ENCODE peak calls at places on chromosome 22, in six cellular contexts. G, T, K, B, V and F are unnamed samples.
A peak's percentile ranks its signal among the peaks of the same experiment; 100 is the strongest.

GRCh38 chr22:37933711-37934376 is 19.6 kb downstream of the C22orf23 start:
- DNase-seq in G (peak; percentile 87), T (peak; percentile 94), K (peak; percentile 28), B (peak; percentile 98), V (peak; percentile 83), F (peak; percentile 92)

GRCh38 chr22:50015451-50016307 is 3.1 kb upstream of the IL17REL start:
- DNase-seq in G (no peak), T (peak; percentile 27), K (no peak), B (peak; percentile 52), V (no peak), F (peak; percentile 29)

GRCh38 chr22:26075233-26075632 is 94.0 kb upstream of the SEZ6L start:
- DNase-seq in G (no peak), T (no peak), K (no peak), B (no peak), V (no peak), F (no peak)

GRCh38 chr22:50622723-50623327 is 5.1 kb downstream of the ARSA start:
- DNase-seq in G (no peak), T (no peak), K (no peak), B (no peak), V (peak; percentile 68), F (no peak)

GRCh38 chr22:22855085-22855484 is 32.5 kb upstream of the IGLL5 start:
- DNase-seq in G (no peak), T (no peak), K (no peak), B (no peak), V (no peak), F (no peak)

GRCh38 chr22:25030636-25031035 is 78.1 kb downstream of the KIAA1671 start:
- DNase-seq in G (no peak), T (no peak), K (no peak), B (no peak), V (no peak), F (no peak)

GRCh38 chr22:49623715-49624114 is 204.0 kb downstream of the BRD1 start:
- DNase-seq in G (no peak), T (no peak), K (no peak), B (no peak), V (no peak), F (no peak)

GRCh38 chr22:29336751-29337490 is 21.4 kb upstream of the RASL10A start:
- DNase-seq in G (no peak), T (no peak), K (no peak), B (no peak), V (no peak), F (no peak)

GRCh38 chr22:25113316-25113721 is 86.3 kb upstream of the CRYBB3 start:
- DNase-seq in G (no peak), T (no peak), K (no peak), B (no peak), V (no peak), F (no peak)

GRCh38 chr22:29320546-29320945 is 5.0 kb upstream of the RASL10A start:
- DNase-seq in G (no peak), T (no peak), K (no peak), B (no peak), V (peak; percentile 50), F (no peak)

GRCh38 chr22:41094036-41094435 is 1.6 kb downstream of the EP300 start:
- DNase-seq in G (peak; percentile 14), T (no peak), K (no peak), B (no peak), V (peak; percentile 31), F (no peak)

GRCh38 chr22:27100789-27101188 is 443.4 kb downstream of the MIAT start:
- DNase-seq in G (no peak), T (no peak), K (no peak), B (peak; percentile 61), V (no peak), F (no peak)

GRCh38 chr22:29062286-29062949 is 787 bp upstream of the C22orf31 start:
- DNase-seq in G (no peak), T (no peak), K (no peak), B (no peak), V (peak; percentile 73), F (no peak)

GRCh38 chr22:38214248-38215056 is 12.7 kb downstream of the MAFF start:
- DNase-seq in G (peak; percentile 92), T (peak; percentile 66), K (no peak), B (peak; percentile 95), V (no peak), F (peak; percentile 72)

GRCh38 chr22:30245985-30246901 is at the start of gene LIF:
- DNase-seq in G (peak; percentile 26), T (peak; percentile 77), K (no peak), B (peak; percentile 75), V (no peak), F (peak; percentile 60)

GRCh38 chr22:29166180-29166579 is 39.5 kb upstream of the EMID1 start:
- DNase-seq in G (no peak), T (no peak), K (no peak), B (no peak), V (no peak), F (no peak)

GRCh38 chr22:33274214-33274828 is 216.1 kb upstream of the SYN3 start:
- DNase-seq in G (peak; percentile 35), T (peak; percentile 44), K (no peak), B (peak; percentile 83), V (peak; percentile 27), F (peak; percentile 42)

GRCh38 chr22:33038131-33038772 is 19.9 kb downstream of the SYN3 start:
- DNase-seq in G (no peak), T (no peak), K (no peak), B (no peak), V (no peak), F (no peak)

GRCh38 chr22:46070722-46071450 is 79.4 kb upstream of the PPARA start:
- DNase-seq in G (no peak), T (no peak), K (no peak), B (peak; percentile 71), V (no peak), F (peak; percentile 61)

GRCh38 chr22:45460288-45461109 is 42.2 kb upstream of the FBLN1 start:
- DNase-seq in G (no peak), T (no peak), K (no peak), B (no peak), V (no peak), F (no peak)

GRCh38 chr22:22031571-22031970 is 49.0 kb upstream of the TOP3B start:
- DNase-seq in G (no peak), T (no peak), K (no peak), B (no peak), V (no peak), F (no peak)

GRCh38 chr22:49930596-49931412 is 12.4 kb downstream of the CRELD2 start:
- DNase-seq in G (peak; percentile 37), T (no peak), K (peak; percentile 78), B (no peak), V (peak; percentile 81), F (no peak)

GRCh38 chr22:42315392-42315756 is 44.9 kb upstream of the TCF20 start:
- DNase-seq in G (no peak), T (no peak), K (no peak), B (no peak), V (no peak), F (no peak)

GRCh38 chr22:46057762-46058420 is 80.9 kb upstream of the WNT7B start:
- DNase-seq in G (no peak), T (peak; percentile 80), K (peak; percentile 56), B (no peak), V (no peak), F (peak; percentile 72)

GRCh38 chr22:46081036-46081830 is 69.1 kb upstream of the PPARA start:
- DNase-seq in G (no peak), T (no peak), K (no peak), B (no peak), V (no peak), F (no peak)

GRCh38 chr22:37453696-37454095 is 26.4 kb upstream of the ELFN2 start:
- DNase-seq in G (no peak), T (no peak), K (no peak), B (no peak), V (no peak), F (no peak)

GRCh38 chr22:37632174-37633081 is 7.0 kb upstream of the SH3BP1 start:
- DNase-seq in G (peak; percentile 27), T (peak; percentile 70), K (no peak), B (no peak), V (no peak), F (peak; percentile 73)

GRCh38 chr22:21642584-21643448 is 714 bp downstream of the SDF2L1 start:
- DNase-seq in G (peak; percentile 96), T (peak; percentile 51), K (no peak), B (peak; percentile 84), V (peak; percentile 62), F (no peak)

GRCh38 chr22:36351921-36352774 is 35.6 kb downstream of the MYH9 start:
- DNase-seq in G (no peak), T (no peak), K (no peak), B (no peak), V (peak; percentile 91), F (no peak)
- TF ChIP-seq POLR2AphosphoS5 in G (no peak), T (no peak), K (peak; percentile 11), B (no peak), V (peak; percentile 69), F (no peak)

DNA sequence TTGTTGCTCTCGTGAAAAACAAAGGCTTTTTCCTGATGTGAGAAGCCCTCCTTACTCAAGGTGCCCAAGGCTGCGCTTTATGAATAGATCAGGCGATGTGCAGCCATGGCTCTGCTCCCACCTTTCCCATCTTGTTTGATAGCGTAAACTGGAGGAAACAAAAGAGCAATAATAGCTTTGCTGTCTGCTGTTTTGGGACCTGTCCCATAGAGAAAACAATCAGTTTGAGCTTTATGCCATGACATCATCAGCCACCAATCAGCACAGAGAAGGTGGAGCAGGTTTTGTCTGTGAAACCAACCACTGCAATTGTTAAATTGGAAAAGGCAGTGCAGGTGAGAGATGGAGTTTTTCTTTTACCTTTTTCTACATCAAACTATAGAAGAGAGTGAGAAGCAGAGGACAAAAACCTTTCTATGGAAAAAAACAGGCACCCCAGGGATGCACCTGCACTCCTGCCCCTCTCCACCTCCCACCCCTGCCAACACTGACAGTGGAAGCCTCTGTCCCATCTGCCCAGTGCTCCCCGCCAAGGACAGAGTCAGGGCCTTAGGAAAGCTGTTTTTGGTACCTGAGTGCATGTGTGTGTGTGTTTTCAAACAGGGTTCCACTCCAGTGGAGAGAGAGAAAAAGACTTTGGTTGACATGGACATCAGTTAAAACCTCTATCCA is 80.7 kb downstream of the MICAL3 start:
- DNase-seq in G (no peak), T (no peak), K (no peak), B (no peak), V (no peak), F (no peak)
- TF ChIP-seq POLR2A in G (no peak), T (no peak), K (no peak), B (no peak), V (no peak), F (no peak)

GRCh38 chr22:19178065-19178658 is 374 bp downstream of the SLC25A1 start:
- DNase-seq in G (peak; percentile 91), T (peak; percentile 59), K (no peak), B (peak; percentile 73), V (peak; percentile 21), F (peak; percentile 58)
- TF ChIP-seq TAF1 in G (no peak), T (no peak), K (peak; percentile 11), B (no peak), V (no peak), F (no peak)

DNA sequence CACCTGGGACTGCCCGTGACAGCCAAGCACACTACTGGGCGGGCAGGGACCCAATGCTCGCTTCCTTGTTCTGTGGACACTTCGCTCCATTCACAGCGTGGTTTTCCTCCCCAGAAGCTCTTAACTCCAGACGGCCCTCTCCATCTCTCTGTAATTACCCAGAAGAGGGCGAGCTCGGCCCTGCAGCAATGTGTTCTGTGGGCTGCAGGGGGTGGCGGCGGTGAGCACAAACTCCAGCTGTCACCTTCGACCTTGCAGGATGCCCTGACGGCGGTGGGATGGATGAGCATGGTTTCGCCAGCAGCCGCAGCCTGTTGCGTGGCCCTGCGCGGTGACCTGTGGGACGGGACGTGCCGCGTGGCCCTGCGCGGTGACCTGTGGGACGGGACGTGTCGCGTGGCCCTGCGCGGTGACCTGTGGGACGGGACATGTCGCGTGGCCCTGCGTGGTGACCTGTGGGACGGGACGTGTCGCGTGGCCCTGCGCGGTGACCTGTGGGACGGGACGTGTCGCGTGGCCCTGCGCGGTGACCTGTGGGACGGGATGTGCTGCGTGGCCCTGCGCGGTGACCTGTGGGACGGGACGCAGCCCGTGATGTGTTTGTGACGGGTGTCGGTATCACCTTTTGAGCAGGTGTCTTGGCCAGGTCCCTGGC is 1204.7 kb downstream of the BRD1 start:
- DNase-seq in G (no peak), T (no peak), K (no peak), B (no peak), V (no peak), F (no peak)
- TF ChIP-seq POLR2AphosphoS5 in G (no peak), T (no peak), K (no peak), B (no peak), V (no peak), F (no peak)